ENCODE peak calls at places on chromosomes 12 and 14, in four cellular contexts. D, O, B and N are unnamed samples.
A peak's percentile ranks its signal among the peaks of the same experiment; 100 is the strongest.

GRCh38 chr14:48890333-48890732 is 695.8 kb downstream of the RPS29 start:
- DNase-seq in O (no peak), D (no peak), B (no peak), N (no peak)

GRCh38 chr12:57094194-57095160 is 5.6 kb downstream of the NAB2 start:
- DNase-seq in O (peak; percentile 56), B (no peak), D (no peak), N (no peak)

GRCh38 chr12:71760471-71760870 is 5.8 kb downstream of the RAB21 start:
- DNase-seq in B (no peak), D (no peak), O (no peak), N (no peak)

GRCh38 chr12:47340391-47341015 is 260.7 kb upstream of the AMIGO2 start:
- DNase-seq in B (no peak), D (no peak), O (no peak), N (no peak)

GRCh38 chr14:100121643-100122480 is 37.6 kb downstream of the DEGS2 start:
- DNase-seq in D (no peak), B (no peak), O (no peak), N (no peak)

GRCh38 chr14:23469906-23470403 is 452 bp downstream of the NGDN start:
- DNase-seq in B (no peak), D (no peak), O (no peak), N (no peak)

GRCh38 chr12:111339306-111339938 is 29.5 kb downstream of the PHETA1 start:
- DNase-seq in O (no peak), B (no peak), D (no peak), N (no peak)

GRCh38 chr12:1917172-1918070 is 1.0 kb downstream of the CACNA2D4 start:
- DNase-seq in D (no peak), O (no peak), B (no peak), N (no peak)

GRCh38 chr12:121905746-121906145 is 12.6 kb upstream of the CFAP251 start:
- DNase-seq in O (no peak), B (no peak), D (peak; percentile 51), N (no peak)

GRCh38 chr14:94888108-94888507 is 118.2 kb upstream of the GSC start:
- DNase-seq in D (no peak), O (no peak), B (no peak), N (no peak)

GRCh38 chr14:56300495-56300894 is 182.3 kb downstream of the PELI2 start:
- DNase-seq in O (no peak), B (no peak), D (no peak), N (no peak)

GRCh38 chr14:43669355-43669754 is 837.7 kb downstream of the FSCB start:
- DNase-seq in D (no peak), B (no peak), O (no peak), N (no peak)

GRCh38 chr14:54589076-54589475 is 22.1 kb downstream of the SAMD4A start:
- DNase-seq in O (no peak), B (no peak), D (peak; percentile 49), N (no peak)

GRCh38 chr12:49831717-49832116 is 3.5 kb upstream of the NCKAP5L start:
- DNase-seq in B (no peak), O (no peak), D (no peak), N (no peak)

GRCh38 chr14:69242311-69243224 is 17.4 kb upstream of the GALNT16 start:
- DNase-seq in D (peak; percentile 65), O (no peak), B (peak; percentile 76), N (peak; percentile 61)